ENCODE peak calls at places on chromosomes 2 and 18, in six cellular contexts. D is HL-60, M is colonic mucosa, J is lung, B is SK-N-SH, L is astrocyte. Z is an unnamed sample.

GRCh38 chr2:147182260-147182659 is 662.6 kb upstream of the ACVR2A start:
- DNase-seq in D (no peak), M (peak), J (no peak), B (no peak), L (no peak), Z (no peak)

GRCh38 chr18:22099925-22100324 is 69.5 kb upstream of the GATA6 start:
- DNase-seq in D (no peak), M (no peak), J (no peak), B (no peak), L (no peak), Z (no peak)

GRCh38 chr18:43393174-43393573 is 115.9 kb upstream of the SYT4 start:
- DNase-seq in D (no peak), M (no peak), J (no peak), B (peak), L (peak), Z (no peak)

GRCh38 chr2:178401994-178402437 is 49.0 kb downstream of the PRKRA start:
- DNase-seq in D (no peak), M (no peak), J (no peak), B (no peak), L (no peak), Z (no peak)

GRCh38 chr18:22604986-22605421 is 187.3 kb upstream of the CTAGE1 start:
- DNase-seq in D (no peak), M (no peak), J (no peak), B (no peak), L (no peak), Z (no peak)

GRCh38 chr2:164522561-164522981 is 98.7 kb downstream of the GRB14 start:
- DNase-seq in D (no peak), M (no peak), J (no peak), B (no peak), L (peak), Z (no peak)

GRCh38 chr2:237025090-237025865 is 60.4 kb upstream of the COPS8 start:
- DNase-seq in D (peak), M (peak), J (no peak), B (no peak), L (peak), Z (peak)

GRCh38 chr2:151315381-151315903 is 26.0 kb upstream of the NMI start:
- DNase-seq in D (no peak), M (no peak), J (no peak), B (no peak), L (no peak), Z (no peak)

GRCh38 chr2:241494311-241494908 is 14.0 kb downstream of the STK25 start:
- DNase-seq in D (no peak), M (no peak), J (no peak), B (no peak), L (no peak), Z (no peak)

GRCh38 chr2:47534179-47534919 is 131.4 kb downstream of the MSH2 start:
- DNase-seq in D (peak), M (peak), J (no peak), B (peak), L (peak), Z (peak)

GRCh38 chr18:33440011-33440383 is 524 bp downstream of the CCDC178 start:
- DNase-seq in D (no peak), M (peak), J (no peak), B (peak), L (peak), Z (no peak)

GRCh38 chr2:129778608-129778877 is 200.9 kb upstream of the RAB6C start:
- DNase-seq in D (no peak), M (no peak), J (no peak), B (no peak), L (no peak), Z (no peak)

GRCh38 chr2:234291765-234292204 is 205.1 kb downstream of the ARL4C start:
- DNase-seq in D (peak), M (peak), J (no peak), B (no peak), L (peak), Z (no peak)

GRCh38 chr2:54609647-54610046 is 113.8 kb upstream of the EML6 start:
- DNase-seq in D (no peak), M (no peak), J (no peak), B (no peak), L (no peak), Z (no peak)

GRCh38 chr18:44080054-44080453 is 600.6 kb upstream of the SETBP1 start:
- DNase-seq in D (no peak), M (no peak), J (no peak), B (no peak), L (peak), Z (no peak)

GRCh38 chr2:7007846-7008741 is 90.9 kb downstream of the RNF144A start:
- DNase-seq in D (peak), M (peak), J (peak), B (peak), L (peak), Z (no peak)

GRCh38 chr2:173831312-173832229 is 133.6 kb downstream of the SP3 start:
- DNase-seq in D (no peak), M (peak), J (peak), B (no peak), L (peak), Z (no peak)

GRCh38 chr2:26399781-26400376 is 1.8 kb upstream of the DRC1 start:
- DNase-seq in D (peak), M (no peak), J (no peak), B (no peak), L (no peak), Z (no peak)

GRCh38 chr2:189876271-189876670 is 92.0 kb downstream of the PMS1 start:
- DNase-seq in D (no peak), M (no peak), J (no peak), B (no peak), L (no peak), Z (no peak)

GRCh38 chr2:227804970-227805369 is 8.7 kb upstream of the CCL20 start:
- DNase-seq in D (no peak), M (no peak), J (no peak), B (no peak), L (no peak), Z (no peak)

GRCh38 chr2:9638532-9638931 is 7.7 kb upstream of the YWHAQ start:
- DNase-seq in D (no peak), M (peak), J (peak), B (peak), L (peak), Z (peak)

GRCh38 chr18:56901919-56902318 is 245.0 kb upstream of the BOD1L2 start:
- DNase-seq in D (no peak), M (no peak), J (no peak), B (no peak), L (no peak), Z (no peak)
- H3K27ac ChIP-seq in D (no peak), M (no peak), J (no peak), B (no peak), L (no peak), Z (no peak)

DNA sequence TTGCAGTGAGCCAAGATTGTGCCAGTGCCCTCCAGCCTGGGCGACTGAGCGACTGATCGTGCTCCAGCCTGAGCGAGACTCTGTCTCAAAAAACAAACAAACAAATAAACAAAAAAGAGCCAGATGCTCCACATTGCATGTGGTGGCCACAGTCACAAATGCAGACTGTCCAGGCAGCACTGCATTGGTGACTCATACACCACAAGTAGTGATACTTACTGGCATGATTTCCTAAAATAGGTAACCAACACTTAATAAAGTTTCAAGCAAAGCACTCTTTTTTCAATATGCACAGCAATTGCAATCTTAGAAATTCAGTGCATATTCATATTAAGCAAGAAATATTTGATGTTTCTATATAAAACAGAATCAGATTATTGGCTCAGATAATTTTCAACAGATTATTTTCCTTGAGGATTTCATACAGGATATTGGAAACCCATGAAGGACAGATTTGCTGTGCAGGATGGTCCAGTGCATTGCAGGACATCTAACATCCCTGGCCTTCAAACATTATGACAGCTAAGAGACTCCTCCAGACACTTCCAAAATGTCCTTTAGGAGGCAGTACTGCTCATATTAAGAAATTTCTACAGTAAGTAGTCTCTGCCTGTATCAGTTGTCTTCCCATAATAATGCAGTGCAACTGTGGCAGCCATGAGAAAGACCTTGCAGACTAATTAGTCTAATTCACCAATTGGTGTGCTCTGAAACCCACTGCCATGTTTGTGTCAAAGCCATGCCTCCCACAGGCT is 10.5 kb upstream of the SLC1A4 start:
- DNase-seq in D (no peak), M (no peak), J (no peak), B (no peak), L (peak), Z (no peak)
- TF ChIP-seq CTCF in D (no peak), M (peak), J (no peak), B (peak), L (no peak), Z (no peak)

DNA sequence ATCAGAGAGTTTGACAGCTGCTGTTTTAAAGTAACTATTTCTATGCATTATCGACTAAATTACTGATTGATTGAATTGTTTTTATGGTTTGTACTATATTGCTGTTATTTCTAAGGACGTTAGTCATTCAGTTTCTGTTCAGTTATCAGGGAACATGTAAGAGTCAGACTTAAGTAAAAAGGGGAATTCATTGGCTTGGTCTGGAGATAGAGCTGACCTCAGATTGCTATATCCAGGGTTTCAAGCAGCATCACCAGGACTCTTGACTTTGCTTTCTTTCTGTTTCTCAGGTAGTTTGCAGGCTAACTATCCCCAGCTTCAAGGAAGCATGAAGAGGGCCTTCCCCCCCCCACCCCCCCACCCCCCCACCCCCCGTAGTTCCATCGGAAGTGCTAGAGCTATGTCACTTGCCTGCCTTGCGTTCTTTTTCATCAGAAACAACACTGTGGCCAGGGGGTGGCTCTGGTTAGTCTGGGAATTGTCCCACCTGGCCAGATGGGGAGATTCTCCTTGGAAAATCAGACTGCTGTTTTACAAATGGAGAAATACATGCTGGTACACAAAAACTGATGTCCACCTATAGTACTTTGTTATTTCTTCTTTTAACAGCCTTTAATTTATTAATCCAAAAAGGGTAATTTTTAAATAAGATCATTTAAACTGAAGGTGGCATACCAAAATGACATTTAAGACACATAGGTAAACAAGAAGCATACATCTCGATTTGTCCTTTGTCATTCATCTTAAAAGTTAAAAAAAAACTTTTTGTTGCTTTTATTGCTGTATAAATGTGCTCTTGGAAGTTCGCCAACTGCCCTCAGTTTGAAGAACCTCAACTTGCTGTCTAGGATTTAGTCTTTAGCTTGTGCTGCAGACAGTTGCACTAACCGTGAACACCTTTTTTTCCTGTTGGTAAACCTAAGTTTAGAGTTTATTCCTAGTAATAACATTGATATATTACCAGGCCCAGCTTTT is 9.4 kb downstream of the SMAD4 start:
- DNase-seq in D (no peak), M (peak), J (no peak), B (peak), L (peak), Z (no peak)
- H3K27ac ChIP-seq in D (no peak), M (no peak), J (no peak), B (no peak), L (no peak), Z (no peak)

GRCh38 chr2:226048625-226049024 is 649.1 kb downstream of the NYAP2 start:
- DNase-seq in D (no peak), M (no peak), J (no peak), B (no peak), L (peak), Z (peak)
- TF ChIP-seq CTCF in D (no peak), M (no peak), J (no peak), B (no peak), L (no peak), Z (no peak)

GRCh38 chr18:24057804-24058203 is 43.2 kb downstream of the TTC39C start:
- DNase-seq in D (no peak), M (no peak), J (no peak), B (no peak), L (no peak), Z (no peak)

GRCh38 chr18:24055009-24055804 is 40.7 kb downstream of the TTC39C start:
- DNase-seq in D (no peak), M (no peak), J (no peak), B (no peak), L (no peak), Z (no peak)

GRCh38 chr18:24056506-24056905 is 42.0 kb downstream of the TTC39C start:
- DNase-seq in D (no peak), M (no peak), J (no peak), B (no peak), L (no peak), Z (no peak)

GRCh38 chr18:24054130-24054529 is 39.6 kb downstream of the TTC39C start:
- DNase-seq in D (no peak), M (no peak), J (no peak), B (no peak), L (peak), Z (peak)

DNA sequence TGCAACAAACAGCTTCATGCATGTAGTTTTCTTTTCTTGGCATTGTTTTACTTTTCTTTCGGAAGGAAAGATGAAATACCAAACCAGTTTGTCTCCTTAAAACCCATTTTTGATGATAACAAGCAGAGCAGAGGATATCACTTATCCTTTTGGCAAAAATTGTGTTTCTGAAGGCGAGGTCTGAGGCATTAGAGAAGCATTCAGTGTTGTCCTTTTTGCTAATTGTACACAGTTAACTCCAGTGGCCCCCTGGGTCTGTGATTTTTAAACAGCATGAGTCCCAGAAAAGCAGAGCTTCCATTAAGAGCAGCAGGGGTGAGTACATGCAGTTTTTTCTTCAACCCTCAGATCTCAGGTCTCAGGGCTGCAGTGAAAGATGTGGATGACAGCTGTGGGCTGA is 41.3 kb downstream of the TTC39C start:
- DNase-seq in D (no peak), M (no peak), J (no peak), B (peak), L (no peak), Z (no peak)
- H3K27ac ChIP-seq in D (no peak), M (no peak), J (no peak), B (no peak), L (no peak), Z (no peak)

GRCh38 chr18:36409779-36410178 is 112.3 kb downstream of the FHOD3 start:
- DNase-seq in D (no peak), M (no peak), J (no peak), B (no peak), L (no peak), Z (no peak)

GRCh38 chr18:36408606-36409005 is 111.1 kb downstream of the FHOD3 start:
- DNase-seq in D (no peak), M (no peak), J (no peak), B (no peak), L (no peak), Z (no peak)

GRCh38 chr18:36410346-36410745 is 112.8 kb downstream of the FHOD3 start:
- DNase-seq in D (no peak), M (no peak), J (no peak), B (no peak), L (no peak), Z (no peak)

GRCh38 chr18:36412778-36413177 is 115.3 kb downstream of the FHOD3 start:
- DNase-seq in D (no peak), M (no peak), J (no peak), B (peak), L (no peak), Z (no peak)

GRCh38 chr18:36411745-36412168 is 114.2 kb downstream of the FHOD3 start:
- DNase-seq in D (no peak), M (no peak), J (no peak), B (peak), L (no peak), Z (no peak)
- TF ChIP-seq CTCF in D (no peak), M (no peak), J (no peak), B (peak), L (peak), Z (no peak)

GRCh38 chr2:127680706-127681287 is 5.5 kb upstream of the LIMS2 start:
- DNase-seq in D (no peak), M (no peak), J (no peak), B (no peak), L (no peak), Z (no peak)
- H3K27ac ChIP-seq in D (no peak), M (no peak), J (no peak), B (no peak), L (no peak), Z (no peak)

GRCh38 chr2:105919826-105920225 is 175.1 kb downstream of the NCK2 start:
- DNase-seq in D (peak), M (peak), J (no peak), B (no peak), L (peak), Z (peak)
- TF ChIP-seq CTCF in D (peak), M (peak), J (no peak), B (peak), L (no peak), Z (peak)

DNA sequence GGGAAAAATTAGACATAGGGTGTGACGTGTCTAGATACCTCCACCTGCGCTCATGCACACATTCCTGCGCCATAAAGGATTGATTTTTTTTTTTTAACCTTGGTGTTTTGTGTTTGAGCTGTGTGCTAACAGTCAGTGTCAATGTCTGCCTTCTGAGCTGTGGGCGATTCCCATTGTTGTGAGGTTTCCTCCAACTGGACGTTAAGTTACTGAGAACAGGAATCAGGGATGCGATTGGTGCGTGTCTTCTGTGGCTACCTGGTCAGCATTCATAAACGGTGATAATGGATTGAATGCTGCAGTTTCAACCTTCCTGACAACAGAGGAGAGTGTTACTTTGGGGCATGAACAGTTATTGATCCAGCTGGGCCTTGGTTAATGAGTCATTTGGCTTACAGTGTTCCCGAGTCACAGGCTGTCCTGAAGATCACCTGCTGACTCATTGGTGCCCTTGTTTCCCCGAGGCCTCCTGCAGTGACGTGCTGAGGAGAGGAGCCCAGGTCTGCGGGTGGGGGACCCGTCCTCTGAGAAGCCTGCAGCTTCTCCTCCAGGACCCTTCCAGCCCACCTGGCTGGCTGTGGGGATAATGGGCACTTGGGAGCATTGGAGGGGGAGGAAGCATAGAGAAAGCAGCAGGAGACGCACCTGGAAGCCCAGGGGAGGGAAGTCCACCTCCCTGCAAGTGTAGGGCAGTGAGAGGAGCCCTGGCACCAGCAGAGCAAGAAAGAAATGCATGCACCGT is 25.8 kb upstream of the CABYR start:
- DNase-seq in D (no peak), M (no peak), J (no peak), B (no peak), L (peak), Z (peak)
- H3K27ac ChIP-seq in D (no peak), M (no peak), J (no peak), B (no peak), L (no peak), Z (peak)

Z was measured in RWPE1.